ENCODE peak calls at places on chromosomes 6 and 20, in five cellular contexts. G is AG04450, T is cardiac muscle cell, U is HCT116, X is prostate gland. V is an unnamed sample.
A peak's percentile ranks its signal among the peaks of the same experiment; 100 is the strongest.

GRCh38 chr20:63879264-63879663 is 14.2 kb downstream of the TPD52L2 start:
- DNase-seq in T (no peak), X (no peak), U (no peak), G (no peak), V (no peak)

GRCh38 chr6:53313784-53314382 is 34.9 kb downstream of the ELOVL5 start:
- DNase-seq in G (no peak), T (no peak), X (no peak), U (no peak), V (peak; percentile 84)

GRCh38 chr6:170449835-170450753 is 103.0 kb downstream of the PSMB1 start:
- DNase-seq in T (no peak), X (no peak), G (no peak), U (no peak), V (no peak)

GRCh38 chr6:113763883-113764282 is 93.3 kb upstream of the MARCKS start:
- DNase-seq in X (no peak), G (no peak), T (no peak), U (peak; percentile 22), V (peak; percentile 60)

GRCh38 chr6:17865798-17866725 is 121.4 kb downstream of the KIF13A start:
- DNase-seq in T (no peak), G (peak; percentile 76), X (peak; percentile 14), U (peak; percentile 98), V (peak; percentile 94)

GRCh38 chr6:131995924-131996323 is 44.8 kb upstream of the CCN2 start:
- DNase-seq in G (peak; percentile 55), T (no peak), U (peak; percentile 81), X (no peak), V (peak; percentile 88)

GRCh38 chr6:3808189-3808588 is 41.0 kb upstream of the FAM50B start:
- DNase-seq in G (no peak), X (no peak), U (no peak), T (no peak), V (no peak)

GRCh38 chr20:13874269-13875158 is 89.7 kb downstream of the NDUFAF5 start:
- DNase-seq in U (no peak), T (no peak), G (no peak), X (no peak), V (no peak)

GRCh38 chr6:35624341-35625070 is 64.2 kb downstream of the FKBP5 start:
- DNase-seq in G (no peak), X (no peak), U (no peak), T (peak; percentile 8), V (peak; percentile 27)

GRCh38 chr6:116399287-116399686 is 28.5 kb downstream of the DSE start:
- DNase-seq in T (no peak), G (no peak), U (no peak), X (no peak), V (no peak)

GRCh38 chr6:116396451-116396850 is 25.7 kb downstream of the DSE start:
- DNase-seq in U (no peak), X (no peak), G (no peak), T (no peak), V (peak; percentile 16)

GRCh38 chr6:116397960-116398359 is 27.2 kb downstream of the DSE start:
- DNase-seq in G (no peak), X (no peak), T (no peak), U (no peak), V (peak; percentile 79)

GRCh38 chr6:116400376-116400775 is 29.6 kb downstream of the DSE start:
- DNase-seq in X (no peak), G (no peak), U (no peak), T (no peak), V (peak; percentile 86)

GRCh38 chr6:116398366-116399005 is 27.7 kb downstream of the DSE start:
- DNase-seq in U (no peak), T (no peak), X (no peak), G (no peak), V (peak; percentile 72)
- H3K4me3 ChIP-seq in U (no peak overlapping the region), T (no peak overlapping the region), X (no peak overlapping the region), G (peak overlapping the region; percentile 5), V (peak overlapping the region; percentile 11)

DNA sequence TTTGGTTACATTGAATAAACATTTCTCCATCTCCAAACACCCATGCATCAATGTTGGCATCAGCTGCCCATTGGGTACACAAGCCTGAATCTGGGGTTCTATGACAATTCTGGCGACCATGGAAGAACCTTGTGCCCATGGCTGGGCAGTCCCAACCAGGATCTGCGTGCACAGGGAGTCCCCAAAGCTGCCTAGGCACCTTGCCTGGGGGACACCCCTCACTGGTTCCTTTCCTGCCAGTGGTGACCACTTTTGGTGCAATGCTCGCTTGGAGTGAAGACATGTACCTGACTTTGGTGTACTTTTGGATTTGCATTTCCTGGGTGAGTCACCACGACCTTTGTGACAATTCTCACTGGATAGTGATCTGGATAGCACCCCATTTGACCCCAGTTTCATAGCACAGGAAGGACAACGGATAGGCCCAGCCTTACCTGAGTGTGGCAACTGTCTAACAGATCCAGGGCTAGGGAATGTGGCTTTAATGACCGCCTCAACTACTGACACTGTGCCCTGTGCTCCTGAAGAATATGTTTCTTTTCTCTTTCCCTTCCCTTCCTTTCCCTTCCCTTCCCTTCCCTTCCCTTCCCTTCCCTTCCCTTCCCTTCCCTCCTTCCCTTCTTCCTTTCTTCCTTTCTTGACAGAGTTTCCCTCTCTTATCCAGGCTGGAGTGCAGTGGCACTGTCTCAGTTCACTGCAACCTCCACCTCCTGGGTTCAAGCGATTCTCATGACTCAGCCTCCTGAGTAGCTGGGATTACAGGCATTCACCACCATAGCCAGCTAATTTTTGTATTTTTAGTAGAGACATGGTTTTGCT is 7.1 kb downstream of the SPINT3 start:
- DNase-seq in U (no peak), T (no peak), X (no peak), G (no peak), V (no peak)
- H3K4me3 ChIP-seq in U (no peak overlapping the region), T (no peak overlapping the region), X (no peak overlapping the region), G (no peak overlapping the region), V (no peak overlapping the region)

GRCh38 chr20:2750343-2751251 is 49.8 kb downstream of the CPXM1 start:
- DNase-seq in T (no peak), U (no peak), X (peak; percentile 56), G (no peak), V (peak; percentile 45)

GRCh38 chr20:2752631-2753455 is 47.6 kb downstream of the CPXM1 start:
- DNase-seq in T (peak; percentile 70), X (no peak), U (peak; percentile 31), G (no peak), V (peak; percentile 33)

GRCh38 chr20:2749951-2750342 is 50.5 kb downstream of the CPXM1 start:
- DNase-seq in T (no peak), X (no peak), G (no peak), U (no peak), V (no peak)

GRCh38 chr20:2751868-2752630 is 48.4 kb downstream of the CPXM1 start:
- DNase-seq in G (no peak), X (peak; percentile 52), U (no peak), T (peak; percentile 28), V (no peak)

DNA sequence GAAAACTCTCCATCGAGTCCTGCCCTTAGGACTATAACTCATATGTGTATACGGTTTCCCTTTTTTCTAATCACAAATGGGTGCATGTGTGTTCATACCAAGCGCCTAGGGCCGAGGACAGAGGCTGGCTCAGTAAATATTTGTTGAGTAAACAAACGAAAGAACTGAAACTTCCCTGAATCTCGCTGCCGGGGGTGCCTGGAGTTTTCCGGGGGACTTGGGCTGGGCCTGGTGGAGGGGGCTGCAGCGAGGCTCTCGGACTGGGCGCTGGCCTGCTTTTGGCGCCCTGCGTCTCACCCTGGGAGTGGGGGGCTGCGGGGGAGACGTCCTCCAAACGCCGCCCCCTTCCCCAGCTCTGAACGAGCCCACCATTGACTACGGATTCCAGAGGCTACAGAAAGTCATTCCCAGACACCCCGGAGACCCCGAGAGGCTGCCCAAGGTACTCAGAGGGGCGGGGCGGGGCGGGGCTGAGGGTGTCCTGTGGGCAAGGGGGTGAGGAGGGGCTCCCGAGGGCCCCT is 49.0 kb downstream of the CPXM1 start:
- DNase-seq in G (no peak), U (no peak), T (no peak), X (peak; percentile 51), V (no peak)
- H3K4me3 ChIP-seq in G (peak overlapping the region; percentile 22), U (peak overlapping the region; percentile 73), T (no peak overlapping the region), X (peak overlapping the region; percentile 40), V (peak overlapping the region; percentile 35)

GRCh38 chr6:152206072-152206818 is 398.8 kb downstream of the ESR1 start:
- DNase-seq in X (no peak), G (no peak), T (peak; percentile 13), U (peak; percentile 13), V (peak; percentile 24)
- H3K4me3 ChIP-seq in X (no peak overlapping the region), G (no peak overlapping the region), T (no peak overlapping the region), U (no peak overlapping the region), V (no peak overlapping the region)

GRCh38 chr6:39669943-39670342 is 55.3 kb downstream of the KIF6 start:
- DNase-seq in G (no peak), X (no peak), T (no peak), U (no peak), V (no peak)

GRCh38 chr6:39665871-39666270 is 59.3 kb downstream of the KIF6 start:
- DNase-seq in T (no peak), X (no peak), U (no peak), G (no peak), V (no peak)

GRCh38 chr6:39670519-39670918 is 54.7 kb downstream of the KIF6 start:
- DNase-seq in G (no peak), T (no peak), U (no peak), X (no peak), V (no peak)

GRCh38 chr6:39666706-39667489 is 58.3 kb downstream of the KIF6 start:
- DNase-seq in T (no peak), G (no peak), X (no peak), U (no peak), V (no peak)

DNA sequence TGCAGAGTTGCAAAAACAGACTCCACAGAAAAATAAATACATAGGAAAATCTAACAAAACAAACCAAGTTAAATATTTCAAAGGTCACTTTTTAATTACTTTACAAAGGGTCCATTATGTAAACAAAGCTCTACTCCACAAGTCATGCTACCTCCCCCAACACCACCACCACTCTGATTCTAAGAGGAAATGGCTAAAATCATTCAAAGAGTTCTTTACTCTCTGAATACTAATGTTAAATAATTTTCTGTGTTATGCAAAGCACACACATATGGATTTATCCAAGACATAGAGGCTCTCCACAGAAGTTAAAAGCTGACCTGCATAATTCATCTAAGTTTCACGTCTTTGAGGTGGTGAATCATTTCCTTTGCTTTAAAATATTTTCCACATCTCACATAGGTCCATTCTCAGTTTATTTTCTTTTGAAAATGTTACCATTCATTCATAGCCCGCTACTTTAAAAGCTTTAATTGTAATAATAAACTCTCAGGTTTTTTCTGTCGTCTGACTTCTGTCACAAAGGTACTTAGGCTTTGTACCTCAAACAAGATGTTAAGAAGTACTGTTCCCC is 56.0 kb downstream of the KIF6 start:
- DNase-seq in T (no peak), X (no peak), U (no peak), G (no peak), V (no peak)
- H3K4me3 ChIP-seq in T (no peak overlapping the region), X (no peak overlapping the region), U (no peak overlapping the region), G (no peak overlapping the region), V (no peak overlapping the region)

V was measured in fibroblast of the aortic adventitia.